ENCODE peak calls at places on chromosome 1, in five cellular contexts. I, N, P, Q and C are unnamed samples.

GRCh38 chr1:77220687-77221463 is 1.6 kb upstream of the PIGK start:
- DNase-seq in P (peak), N (peak), Q (peak), I (no peak), C (no peak)

GRCh38 chr1:90964444-90965035 is 57.3 kb downstream of the ZNF644 start:
- DNase-seq in Q (peak), I (no peak), N (no peak), P (peak), C (no peak)

GRCh38 chr1:206979379-206980043 is 9.3 kb upstream of the FCAMR start:
- DNase-seq in Q (peak), I (no peak), P (peak), N (peak), C (peak)

GRCh38 chr1:234699795-234700665 is 90.1 kb upstream of the IRF2BP2 start:
- DNase-seq in I (no peak), Q (peak), P (peak), N (no peak), C (peak)

GRCh38 chr1:228376651-228377631 is 29.7 kb downstream of the TRIM11 start:
- DNase-seq in Q (no peak), N (no peak), P (no peak), I (no peak), C (no peak)

GRCh38 chr1:172826096-172826741 is 167.3 kb downstream of the FASLG start:
- DNase-seq in I (no peak), Q (peak), N (peak), P (peak), C (peak)

GRCh38 chr1:21641967-21642366 is 27.2 kb downstream of the RAP1GAP start:
- DNase-seq in Q (no peak), P (no peak), N (no peak), I (no peak), C (no peak)

GRCh38 chr1:154207262-154207661 is 1.1 kb upstream of the CFAP141 start:
- DNase-seq in P (no peak), I (peak), Q (no peak), N (no peak), C (no peak)

GRCh38 chr1:234727018-234727757 is 117.2 kb upstream of the IRF2BP2 start:
- DNase-seq in Q (no peak), N (no peak), P (peak), I (no peak), C (peak)

GRCh38 chr1:32612189-32612881 is 38.0 kb downstream of the ZBTB8OS start:
- DNase-seq in Q (peak), N (peak), P (peak), I (peak), C (peak)